ENCODE peak calls at places on chromosomes 1 and 21, in four cellular contexts. Z is left lung, T is tibial artery, G is BE2C. F is an unnamed sample.
A peak's percentile ranks its signal among the peaks of the same experiment; 100 is the strongest.

GRCh38 chr1:203046984-203047630 is 20.8 kb downstream of the PPFIA4 start:
- DNase-seq in T (no peak), Z (no peak), G (no peak), F (no peak)

GRCh38 chr1:155941845-155942507 is 538 bp downstream of the RXFP4 start:
- DNase-seq in G (no peak), Z (no peak), T (peak; percentile 62), F (no peak)

GRCh38 chr1:204398197-204399125 is 13.2 kb downstream of the PPP1R15B start:
- DNase-seq in T (no peak), Z (peak; percentile 76), G (peak; percentile 81), F (no peak)

GRCh38 chr1:25579241-25579946 is 36.0 kb downstream of the LDLRAP1 start:
- DNase-seq in T (no peak), G (peak; percentile 24), Z (no peak), F (no peak)

GRCh38 chr1:152926091-152926490 is 17.7 kb downstream of the IVL start:
- DNase-seq in G (no peak), T (no peak), Z (no peak), F (no peak)

GRCh38 chr1:225911207-225912130 is 12.6 kb downstream of the PYCR2 start:
- DNase-seq in T (peak; percentile 77), Z (peak; percentile 55), G (peak; percentile 81), F (no peak)

GRCh38 chr1:206801467-206801866 is 29.2 kb upstream of the IL10 start:
- DNase-seq in G (no peak), T (no peak), Z (no peak), F (no peak)

GRCh38 chr1:52631759-52632331 is 1.1 kb upstream of the SHISAL2A start:
- DNase-seq in T (no peak), G (peak; percentile 12), Z (no peak), F (no peak)

GRCh38 chr21:17451364-17451869 is 61.4 kb upstream of the CXADR start:
- DNase-seq in T (no peak), G (no peak), Z (no peak), F (no peak)

GRCh38 chr1:21952806-21953514 is 15.8 kb upstream of the HSPG2 start:
- DNase-seq in G (no peak), Z (no peak), T (no peak), F (no peak)
- TF ChIP-seq CTCF in G (no peak), Z (no peak), T (no peak), F (no peak)

GRCh38 chr1:167797005-167797404 is 75.2 kb downstream of the MPZL1 start:
- DNase-seq in Z (peak; percentile 79), G (no peak), T (peak; percentile 90), F (peak; percentile 71)

GRCh38 chr1:167795810-167796740 is 74.3 kb downstream of the MPZL1 start:
- DNase-seq in Z (no peak), T (no peak), G (no peak), F (no peak)

GRCh38 chr1:167791281-167792209 is 69.8 kb downstream of the MPZL1 start:
- DNase-seq in Z (no peak), T (no peak), G (no peak), F (no peak)

GRCh38 chr1:167790117-167790516 is 68.3 kb downstream of the MPZL1 start:
- DNase-seq in G (peak; percentile 39), Z (no peak), T (no peak), F (no peak)

GRCh38 chr1:167794043-167794442 is 72.3 kb downstream of the MPZL1 start:
- DNase-seq in G (no peak), Z (no peak), T (no peak), F (no peak)
- H3K4me1 ChIP-seq in G (peaks cover 3% of the 10 kb centered on the region), Z (peaks cover 13% of the 10 kb centered on the region), T (peaks cover 31% of the 10 kb centered on the region), F (peaks cover 31% of the 10 kb centered on the region)

DNA sequence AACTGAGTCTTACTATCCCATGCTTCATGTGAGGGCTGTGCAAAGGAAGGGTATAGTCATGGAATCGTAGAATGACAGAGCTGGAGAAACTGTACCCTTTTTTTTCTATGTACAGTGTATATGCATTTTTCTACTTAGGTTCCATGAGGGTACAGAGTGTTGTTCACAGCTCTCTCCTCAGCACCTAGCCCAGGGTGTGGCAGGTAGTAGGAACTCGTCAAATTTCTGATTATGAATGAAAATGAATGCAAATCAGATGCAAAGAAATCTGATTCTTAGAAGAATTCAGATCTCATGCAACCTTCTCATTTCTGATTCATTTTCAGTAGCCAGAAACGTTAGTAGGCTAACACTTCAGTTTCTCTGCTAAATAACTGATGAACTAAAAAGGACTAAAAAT is 18.1 kb upstream of the HHAT start:
- DNase-seq in Z (no peak), G (no peak), T (no peak), F (no peak)
- H3K4me3 ChIP-seq in Z (no peak overlapping the region), G (peak overlapping the region; percentile 71), T (no peak overlapping the region), F (peak overlapping the region; percentile 83)

DNA sequence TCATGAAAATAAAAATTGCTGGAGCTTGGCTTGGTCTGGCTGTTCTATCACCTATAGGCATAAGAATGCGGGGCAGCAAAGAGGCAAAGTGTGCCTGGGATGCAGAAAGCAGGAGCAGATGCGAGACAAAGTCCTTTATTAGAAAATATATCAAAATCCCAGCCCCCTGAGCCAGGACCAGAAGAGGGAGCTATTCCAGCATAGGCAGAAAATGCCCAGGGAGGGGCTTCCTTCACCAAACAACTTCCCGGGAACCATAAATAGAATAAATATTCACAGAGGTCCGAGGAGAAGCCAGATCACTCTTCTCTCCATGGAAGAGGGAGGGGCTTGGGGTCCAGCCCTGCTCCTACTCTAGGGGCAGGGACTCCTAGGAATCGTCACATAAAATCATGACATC is 5.0 kb downstream of the PPOX start:
- DNase-seq in Z (no peak), T (no peak), G (no peak), F (no peak)
- TF ChIP-seq CTCF in Z (no peak), T (no peak), G (peak; percentile 31), F (no peak)

GRCh38 chr21:35231115-35231514 is 182.0 kb upstream of the RUNX1 start:
- DNase-seq in T (no peak), Z (no peak), G (no peak), F (no peak)
- H3K4me1 ChIP-seq in T (no peaks in the 10 kb centered on the region), Z (no peaks in the 10 kb centered on the region), G (no peaks in the 10 kb centered on the region), F (no peaks in the 10 kb centered on the region)

DNA sequence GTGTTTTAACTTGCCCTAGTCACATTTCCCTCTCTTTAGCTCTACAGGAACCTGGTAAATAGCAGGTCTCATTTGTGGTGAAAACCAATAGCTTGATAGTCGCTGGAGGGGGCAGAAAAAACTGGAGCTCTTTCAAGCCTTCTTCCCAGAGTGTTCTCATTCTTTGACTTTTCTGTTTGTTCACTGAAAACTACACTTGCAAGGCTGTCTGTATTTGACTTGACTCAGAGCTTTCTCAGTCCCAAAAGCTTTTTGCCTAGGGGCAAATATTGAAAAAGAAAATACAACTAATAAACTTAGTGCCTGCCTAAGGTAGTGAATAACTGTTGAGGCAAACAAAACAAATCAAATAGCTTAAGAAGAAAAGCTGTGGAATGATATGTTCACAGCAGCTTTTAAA is 217.1 kb upstream of the CHRM3 start:
- DNase-seq in Z (no peak), T (no peak), G (no peak), F (no peak)
- H3K4me3 ChIP-seq in Z (no peak overlapping the region), T (no peak overlapping the region), G (no peak overlapping the region), F (no peak overlapping the region)

DNA sequence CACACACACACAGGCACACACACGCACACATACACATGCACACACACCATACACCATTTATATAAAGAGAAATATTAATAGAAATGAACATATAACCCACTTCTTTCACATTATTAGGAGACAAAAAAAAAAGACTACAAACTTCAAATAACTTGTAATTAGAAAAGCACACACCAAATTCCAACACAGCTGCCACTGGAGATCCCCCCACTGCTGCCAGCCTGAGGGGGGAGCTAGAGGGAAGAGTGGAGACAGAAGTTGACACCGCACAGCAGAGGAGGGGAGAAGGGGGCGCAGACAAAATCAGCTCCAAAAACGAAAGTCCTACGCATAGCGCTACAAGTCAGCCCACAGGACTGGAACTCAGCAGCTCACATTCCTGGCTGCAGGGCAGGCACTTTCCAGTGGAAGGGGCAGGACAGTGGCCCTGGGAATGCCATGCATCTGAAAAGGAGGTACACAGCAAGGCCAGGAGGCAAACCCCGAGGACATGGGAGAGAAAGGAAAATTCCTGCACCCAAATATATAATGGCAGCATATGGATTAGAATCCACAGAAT is 36.5 kb downstream of the LGALS8 start:
- DNase-seq in G (no peak), Z (no peak), T (no peak), F (no peak)
- TF ChIP-seq CTCF in G (no peak), Z (no peak), T (no peak), F (no peak)

DNA sequence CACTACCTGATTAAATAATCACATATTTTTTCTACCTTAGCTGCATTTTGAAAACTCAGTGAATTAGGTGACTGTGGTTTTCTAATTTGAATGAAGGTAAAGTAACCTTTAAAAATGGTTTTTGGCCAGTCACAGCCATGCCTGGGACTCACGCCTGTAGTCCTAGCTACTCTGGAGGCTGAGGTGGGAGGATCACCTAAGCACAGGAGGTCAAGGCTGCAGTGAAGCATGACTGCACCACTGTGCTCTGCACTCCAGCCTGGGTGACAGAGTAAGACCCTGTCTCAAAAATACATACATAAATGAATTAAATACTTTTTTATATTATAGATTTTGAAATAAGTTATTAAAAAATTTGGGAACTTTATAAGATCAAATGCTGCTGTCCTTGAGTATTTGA is 5.7 kb downstream of the CNST start:
- DNase-seq in Z (no peak), G (no peak), T (no peak), F (no peak)
- H3K4me1 ChIP-seq in Z (no peaks in the 10 kb centered on the region), G (no peaks in the 10 kb centered on the region), T (peaks cover 48% of the 10 kb centered on the region), F (peaks cover 22% of the 10 kb centered on the region)